ENCODE peak calls at places on chromosomes 12 and 14, in six cellular contexts. U, D, P, N, S and B are unnamed samples.

GRCh38 chr12:115461401-115461800 is 777.4 kb upstream of the TBX3 start:
- DNase-seq in U (no peak), D (no peak), P (no peak), N (no peak), S (no peak), B (no peak)

GRCh38 chr12:22535038-22535437 is 9.3 kb downstream of the C2CD5 start:
- DNase-seq in U (no peak), D (no peak), P (no peak), N (no peak), S (no peak), B (no peak)

GRCh38 chr14:49865431-49865859 is 12.9 kb upstream of the NEMF start:
- DNase-seq in U (peak), D (peak), P (peak), N (peak), S (peak), B (peak)

GRCh38 chr12:69897744-69898143 is 72.7 kb downstream of the MYRFL start:
- DNase-seq in U (no peak), D (no peak), P (peak), N (peak), S (peak), B (peak)

GRCh38 chr12:89343127-89343526 is 9.2 kb downstream of the DUSP6 start:
- DNase-seq in U (no peak), D (peak), P (peak), N (no peak), S (peak), B (peak)

GRCh38 chr12:19971396-19971802 is 396.9 kb upstream of the PDE3A start:
- DNase-seq in U (no peak), D (no peak), P (peak), N (no peak), S (no peak), B (peak)

GRCh38 chr12:116650585-116650984 is 87.3 kb downstream of the SPRING1 start:
- DNase-seq in U (no peak), D (no peak), P (no peak), N (no peak), S (no peak), B (no peak)

GRCh38 chr14:93234798-93235197 is 27.7 kb downstream of the UBR7 start:
- DNase-seq in U (no peak), D (peak), P (peak), N (no peak), S (no peak), B (peak)

GRCh38 chr14:50763386-50764007 is 67.5 kb downstream of the NIN start:
- DNase-seq in U (no peak), D (no peak), P (peak), N (peak), S (no peak), B (peak)

GRCh38 chr12:117686911-117687377 is 281.8 kb downstream of the KSR2 start:
- DNase-seq in U (no peak), D (peak), P (no peak), N (peak), S (peak), B (peak)

GRCh38 chr12:124829008-124829707 is 34.5 kb downstream of the SCARB1 start:
- DNase-seq in U (no peak), D (no peak), P (peak), N (peak), S (no peak), B (peak)

GRCh38 chr12:113142886-113143329 is 6.6 kb upstream of the CFAP73 start:
- DNase-seq in U (no peak), D (no peak), P (no peak), N (no peak), S (no peak), B (no peak)

GRCh38 chr14:104296388-104297312 is 158.3 kb downstream of the KIF26A start:
- DNase-seq in U (peak), D (peak), P (peak), N (no peak), S (no peak), B (no peak)

GRCh38 chr14:103317976-103318580 is 16.0 kb upstream of the EIF5 start:
- DNase-seq in U (no peak), D (no peak), P (no peak), N (no peak), S (no peak), B (no peak)

GRCh38 chr12:82993610-82994009 is 306.9 kb downstream of the TMTC2 start:
- DNase-seq in U (no peak), D (no peak), P (no peak), N (no peak), S (no peak), B (no peak)

GRCh38 chr14:33946679-33947078 is 4.2 kb downstream of the EGLN3 start:
- DNase-seq in U (no peak), D (no peak), P (no peak), N (no peak), S (no peak), B (no peak)

GRCh38 chr12:19234171-19234704 is 104.7 kb downstream of the PLEKHA5 start:
- DNase-seq in U (no peak), D (no peak), P (peak), N (no peak), S (no peak), B (peak)

GRCh38 chr14:32650030-32650429 is 288.6 kb upstream of the NPAS3 start:
- DNase-seq in U (no peak), D (no peak), P (no peak), N (no peak), S (no peak), B (no peak)

GRCh38 chr12:62471734-62472133 is 5.1 kb downstream of the MON2 start:
- DNase-seq in U (no peak), D (no peak), P (no peak), N (no peak), S (no peak), B (no peak)

GRCh38 chr12:127165567-127166392 is 1101.2 kb upstream of the TMEM132C start:
- DNase-seq in U (peak), D (peak), P (peak), N (peak), S (peak), B (peak)

GRCh38 chr14:65204056-65204455 is 101.7 kb upstream of the MAX start:
- DNase-seq in U (no peak), D (no peak), P (no peak), N (no peak), S (no peak), B (no peak)

GRCh38 chr12:60059180-60059579 is 463.4 kb downstream of the SLC16A7 start:
- DNase-seq in U (no peak), D (no peak), P (no peak), N (no peak), S (no peak), B (peak)

GRCh38 chr14:57560681-57561080 is 67.0 kb upstream of the CCDC198 start:
- DNase-seq in U (no peak), D (no peak), P (no peak), N (no peak), S (no peak), B (no peak)

GRCh38 chr12:109775172-109775881 is 57.9 kb downstream of the TRPV4 start:
- DNase-seq in U (peak), D (peak), P (peak), N (peak), S (peak), B (peak)

GRCh38 chr12:15899282-15899870 is 11.8 kb upstream of the DERA start:
- DNase-seq in U (no peak), D (no peak), P (no peak), N (no peak), S (no peak), B (peak)

GRCh38 chr14:24323341-24323740 is 11.5 kb downstream of the ADCY4 start:
- DNase-seq in U (no peak), D (no peak), P (no peak), N (no peak), S (no peak), B (no peak)

GRCh38 chr14:77889971-77890442 is 90.1 kb downstream of the ADCK1 start:
- DNase-seq in U (no peak), D (no peak), P (peak), N (no peak), S (no peak), B (peak)

GRCh38 chr12:24302708-24303107 is 353.2 kb upstream of the SOX5 start:
- DNase-seq in U (no peak), D (no peak), P (no peak), N (no peak), S (no peak), B (no peak)

GRCh38 chr12:12899530-12900380 is 8.4 kb downstream of the GPRC5A start:
- DNase-seq in U (no peak), D (no peak), P (peak), N (peak), S (peak), B (peak)

GRCh38 chr14:89617471-89618291 is 200.6 kb upstream of the FOXN3 start:
- DNase-seq in U (no peak), D (no peak), P (peak), N (no peak), S (peak), B (peak)

GRCh38 chr12:47651368-47652254 is 54.2 kb downstream of the RPAP3 start:
- DNase-seq in U (peak), D (peak), P (peak), N (peak), S (peak), B (peak)

GRCh38 chr14:55661029-55661428 is 81.0 kb downstream of the KTN1 start:
- DNase-seq in U (no peak), D (no peak), P (no peak), N (no peak), S (no peak), B (no peak)

GRCh38 chr12:51920046-51920445 is 12.7 kb downstream of the ACVRL1 start:
- DNase-seq in U (no peak), D (peak), P (no peak), N (no peak), S (no peak), B (no peak)

GRCh38 chr12:109731806-109732205 is 18.2 kb downstream of the FAM222A start:
- DNase-seq in U (peak), D (peak), P (no peak), N (no peak), S (no peak), B (no peak)

GRCh38 chr12:57735952-57736742 is 2.4 kb downstream of the AGAP2 start:
- DNase-seq in U (no peak), D (no peak), P (peak), N (no peak), S (no peak), B (peak)

GRCh38 chr14:24834951-24835350 is 201.0 kb upstream of the GZMB start:
- DNase-seq in U (no peak), D (no peak), P (no peak), N (no peak), S (no peak), B (no peak)

GRCh38 chr12:18151036-18151435 is 61.0 kb upstream of the RERGL start:
- DNase-seq in U (no peak), D (no peak), P (peak), N (no peak), S (no peak), B (no peak)

GRCh38 chr14:84421611-84422010 is 1108.3 kb upstream of the FLRT2 start:
- DNase-seq in U (no peak), D (no peak), P (peak), N (no peak), S (no peak), B (no peak)

GRCh38 chr14:104206281-104206904 is 68.0 kb downstream of the KIF26A start:
- DNase-seq in U (no peak), D (no peak), P (no peak), N (no peak), S (no peak), B (no peak)

DNA sequence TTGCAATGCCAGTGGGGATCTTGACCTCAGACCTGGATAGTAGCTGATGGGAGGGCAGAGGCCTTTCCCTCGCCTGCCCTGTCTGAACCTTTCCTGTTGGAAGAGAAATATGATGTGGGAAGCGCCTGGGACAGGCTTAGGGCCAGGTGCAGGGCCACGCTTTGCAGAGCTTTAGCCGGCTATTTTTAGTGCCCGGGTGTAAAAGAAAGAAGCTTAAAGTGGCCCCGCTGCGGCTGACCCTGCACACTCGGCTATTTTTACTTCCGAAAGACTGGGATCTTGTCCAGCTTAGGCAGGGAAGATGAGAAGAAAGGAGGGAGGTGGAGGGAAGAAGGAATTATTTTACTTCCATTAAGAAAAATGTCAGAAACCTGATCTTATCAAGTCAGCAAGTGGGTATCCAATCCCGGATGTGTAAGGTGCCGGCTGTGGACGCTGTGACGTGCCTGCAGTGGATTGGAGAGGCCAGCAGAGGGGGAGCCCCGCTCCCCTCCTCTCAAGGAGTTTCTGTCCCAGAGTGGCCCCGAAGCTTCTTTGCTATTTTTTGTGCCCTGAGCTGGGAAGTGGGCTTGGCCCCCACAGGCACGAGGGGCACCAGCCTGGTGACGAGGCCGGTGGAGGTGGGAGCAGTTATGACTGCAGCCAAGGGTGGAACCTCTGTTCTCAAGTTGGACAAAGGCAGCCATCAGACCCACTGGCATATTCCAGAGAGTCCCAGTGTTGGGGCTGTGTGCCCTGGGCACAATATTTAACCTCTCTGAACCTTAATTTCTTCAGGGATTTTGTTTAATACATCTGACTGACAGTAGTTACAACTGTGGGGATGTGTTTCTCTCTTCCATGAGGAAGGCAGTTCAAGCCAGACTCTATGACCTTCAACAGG is 97.7 kb downstream of the ESRRB start:
- DNase-seq in U (no peak), D (no peak), P (no peak), N (no peak), S (peak), B (no peak)
- H3K4me3 ChIP-seq in U (peak), D (no peak), P (no peak), N (no peak), S (peak), B (no peak)

GRCh38 chr14:105900398-105901160 is 374.2 kb downstream of the TMEM121 start:
- DNase-seq in U (no peak), D (peak), P (no peak), N (no peak), S (no peak), B (no peak)
- H3K4me3 ChIP-seq in U (no peak), D (no peak), P (no peak), N (no peak), S (no peak), B (no peak)

GRCh38 chr14:94775082-94775874 is 5.4 kb upstream of the GSC start:
- DNase-seq in U (no peak), D (no peak), P (peak), N (no peak), S (no peak), B (no peak)
- H3K4me3 ChIP-seq in U (no peak), D (no peak), P (no peak), N (no peak), S (no peak), B (no peak)

GRCh38 chr12:27014085-27014858 is at the start of gene TM7SF3:
- DNase-seq in U (peak), D (peak), P (peak), N (peak), S (peak), B (peak)

GRCh38 chr12:27012982-27013255 is 1.3 kb downstream of the TM7SF3 start:
- DNase-seq in U (no peak), D (no peak), P (no peak), N (no peak), S (no peak), B (no peak)

GRCh38 chr12:27013606-27014084 is 539 bp downstream of the TM7SF3 start:
- DNase-seq in U (no peak), D (no peak), P (peak), N (no peak), S (no peak), B (peak)

GRCh38 chr12:27015730-27016076 is 1.5 kb upstream of the TM7SF3 start:
- DNase-seq in U (no peak), D (no peak), P (peak), N (no peak), S (no peak), B (peak)

DNA sequence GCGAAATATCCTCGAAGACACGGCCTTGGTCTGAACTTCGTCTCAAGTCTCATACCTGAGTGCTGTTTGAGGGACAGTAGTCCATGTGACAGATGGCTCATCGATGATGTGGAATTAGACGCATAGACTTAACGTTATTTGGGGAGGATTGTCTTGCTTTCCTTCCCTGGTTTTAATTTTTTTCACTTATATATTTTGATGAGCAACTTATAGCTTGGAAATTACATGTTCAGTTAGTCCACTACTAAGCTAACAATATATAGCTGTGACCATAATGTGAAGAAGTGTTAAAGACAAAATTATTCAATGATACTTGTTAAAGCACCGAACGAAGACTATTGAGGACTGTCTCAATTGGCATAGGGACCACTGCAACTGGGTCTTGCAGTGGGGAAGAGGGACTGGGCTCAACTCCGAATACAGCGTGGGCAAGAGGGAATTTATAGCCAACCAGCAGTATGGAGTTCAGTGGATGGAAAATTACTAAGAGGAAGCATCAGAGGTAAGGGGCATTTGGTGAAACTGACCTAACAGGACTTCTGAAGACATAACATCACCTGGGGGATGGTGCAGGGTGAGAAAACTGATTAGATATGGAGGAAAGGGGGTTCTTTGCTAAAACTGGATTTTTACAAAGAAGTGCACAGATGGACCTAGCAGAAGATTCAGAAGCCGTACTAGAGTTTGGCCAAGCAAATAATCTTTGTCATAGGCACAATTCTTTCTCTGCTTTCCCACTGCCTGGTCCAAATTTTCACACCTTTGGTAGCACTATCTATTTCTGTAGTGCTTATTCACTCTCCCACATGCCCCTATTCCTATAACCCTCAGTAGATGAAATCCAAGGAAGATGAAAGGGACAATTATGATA is 910 bp upstream of the TM7SF3 start:
- DNase-seq in U (no peak), D (no peak), P (no peak), N (no peak), S (no peak), B (no peak)
- H3K4me3 ChIP-seq in U (peak), D (peak), P (peak), N (peak), S (peak), B (peak)

DNA sequence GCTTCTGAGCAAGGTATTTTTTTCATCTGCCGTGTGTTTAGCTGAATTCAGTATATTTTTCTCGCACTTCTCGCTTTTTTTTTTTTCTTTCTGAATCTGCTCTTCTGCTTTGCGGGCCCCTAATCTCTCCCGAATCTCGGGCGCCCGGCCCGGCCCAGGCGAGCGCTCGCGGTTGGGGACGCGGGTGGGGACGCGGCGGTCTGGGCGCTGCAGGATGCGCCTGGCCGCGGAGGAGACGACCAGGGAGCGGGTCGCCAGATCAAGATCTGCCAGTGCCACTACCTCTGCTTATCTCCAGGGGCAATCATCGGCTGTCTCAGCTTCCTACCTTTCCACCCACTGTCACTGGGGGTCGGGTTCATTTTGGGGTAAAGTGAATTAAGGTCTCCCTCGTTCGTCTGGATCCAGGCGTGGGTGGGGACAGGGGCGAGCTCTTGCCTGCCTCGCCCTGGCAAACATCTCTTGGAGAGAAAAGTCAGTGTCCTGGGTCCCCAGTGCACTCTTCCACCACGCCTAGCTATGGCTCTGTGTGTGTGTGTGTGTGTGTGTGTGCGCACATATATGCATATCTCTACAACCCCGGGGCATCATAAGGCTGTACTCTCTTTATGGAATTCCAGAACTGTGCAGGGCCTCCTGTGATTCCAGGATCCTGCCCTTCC is 422.3 kb downstream of the VRK1 start:
- DNase-seq in U (no peak), D (no peak), P (no peak), N (no peak), S (no peak), B (no peak)
- H3K4me3 ChIP-seq in U (peak), D (no peak), P (no peak), N (no peak), S (peak), B (no peak)